ENCODE peak calls at places on chromosomes 11 and 22, in nine cellular contexts. K is substantia nigra, E is pancreas, I is sigmoid colon, O is small intestine, T is mesenchymal stem cell, A is neuronal stem cell, U is cardiac muscle cell, X is RWPE1. S is an unnamed sample.

GRCh38 chr22:32378703-32379272 is 21.1 kb downstream of the RFPL3 start:
- DNase-seq in K (no peak), E (no peak), A (peak), X (peak), T (peak), I (no peak), O (peak), U (peak), S (peak)

GRCh38 chr11:69320756-69321741 is 27.1 kb downstream of the MYEOV start:
- DNase-seq in K (no peak), X (no peak), A (no peak), U (no peak), E (no peak), O (no peak), T (peak), I (peak), S (peak)

GRCh38 chr11:114399903-114400221 is 449 bp downstream of the C11orf71 start:
- DNase-seq in U (peak), K (no peak), A (no peak), O (peak), E (peak), T (no peak), X (peak), I (no peak), S (no peak)

GRCh38 chr11:79493555-79494171 is 52.8 kb upstream of the TENM4 start:
- DNase-seq in A (peak), E (peak), U (peak), I (peak), K (peak), X (peak), O (peak), T (peak), S (peak)

GRCh38 chr22:33747576-33748180 is 172.6 kb downstream of the LARGE1 start:
- DNase-seq in K (no peak), E (peak), X (no peak), I (no peak), O (peak), T (no peak), U (no peak), A (no peak), S (peak)

GRCh38 chr11:111739299-111739698 is 26.9 kb downstream of the PPP2R1B start:
- DNase-seq in X (no peak), O (no peak), A (no peak), U (no peak), T (no peak), I (no peak), E (no peak), K (no peak), S (no peak)

GRCh38 chr11:62142921-62143320 is 19.1 kb downstream of the INCENP start:
- DNase-seq in K (no peak), U (no peak), T (no peak), A (no peak), O (no peak), X (no peak), I (no peak), E (no peak), S (no peak)

GRCh38 chr11:128411812-128412211 is 175.5 kb downstream of the ETS1 start:
- DNase-seq in A (no peak), E (no peak), U (no peak), K (no peak), I (no peak), O (no peak), T (no peak), X (no peak), S (no peak)

GRCh38 chr22:42202669-42203068 is 67.8 kb downstream of the TCF20 start:
- DNase-seq in K (no peak), E (no peak), I (no peak), U (peak), A (no peak), X (no peak), O (peak), T (peak), S (no peak)

GRCh38 chr11:94638902-94639373 is 71.8 kb downstream of the PIWIL4 start:
- DNase-seq in E (no peak), I (no peak), K (no peak), O (peak), X (no peak), A (no peak), T (peak), U (peak), S (no peak)

GRCh38 chr22:28034145-28034759 is 115.2 kb upstream of the PITPNB start:
- DNase-seq in U (no peak), E (no peak), A (no peak), T (no peak), I (no peak), X (no peak), K (no peak), O (peak), S (no peak)

GRCh38 chr11:71144736-71145135 is 107.6 kb downstream of the SHANK2 start:
- DNase-seq in O (no peak), T (no peak), U (no peak), K (no peak), I (no peak), X (peak), A (no peak), E (no peak), S (no peak)

GRCh38 chr11:7019500-7020182 is 505 bp downstream of the ZNF214 start:
- DNase-seq in X (peak), O (peak), U (peak), T (no peak), A (no peak), K (no peak), I (peak), E (no peak), S (no peak)

GRCh38 chr11:27619936-27620335 is 80.3 kb downstream of the BDNF start:
- DNase-seq in E (no peak), O (no peak), I (no peak), A (no peak), T (peak), X (no peak), K (no peak), U (no peak), S (peak)

GRCh38 chr22:50114221-50114981 is 24.6 kb downstream of the MOV10L1 start:
- DNase-seq in K (no peak), T (peak), I (no peak), O (no peak), E (no peak), X (peak), A (no peak), U (peak), S (peak)

GRCh38 chr11:130620566-130620965 is 172.1 kb downstream of the ADAMTS15 start:
- DNase-seq in E (no peak), A (no peak), X (no peak), O (no peak), K (no peak), U (no peak), I (no peak), T (no peak), S (no peak)

GRCh38 chr11:130613396-130613795 is 165.0 kb downstream of the ADAMTS15 start:
- DNase-seq in X (no peak), T (no peak), A (no peak), K (no peak), O (no peak), I (no peak), E (no peak), U (no peak), S (no peak)

GRCh38 chr11:130611791-130612251 is 163.4 kb downstream of the ADAMTS15 start:
- DNase-seq in O (no peak), T (peak), A (no peak), U (peak), I (no peak), K (no peak), X (peak), E (no peak), S (no peak)

GRCh38 chr11:130612291-130612802 is 163.9 kb downstream of the ADAMTS15 start:
- DNase-seq in O (no peak), K (no peak), T (peak), U (peak), I (no peak), A (no peak), E (no peak), X (peak), S (no peak)

GRCh38 chr11:130616578-130616977 is 168.1 kb downstream of the ADAMTS15 start:
- DNase-seq in I (no peak), T (no peak), K (no peak), E (no peak), X (no peak), U (no peak), O (no peak), A (no peak), S (no peak)
- H3K27ac ChIP-seq in I (no peak), T (no peak), K (no peak), E (no peak), X (no peak), U (no peak), O (no peak), A (no peak), S (no peak)

GRCh38 chr22:36856792-36857135 is 4.0 kb upstream of the NCF4 start:
- DNase-seq in T (no peak), O (no peak), K (no peak), A (no peak), E (no peak), X (no peak), U (no peak), I (no peak), S (no peak)
- H3K27ac ChIP-seq in T (no peak), O (no peak), K (no peak), A (no peak), E (no peak), X (no peak), U (no peak), I (no peak), S (no peak)

DNA sequence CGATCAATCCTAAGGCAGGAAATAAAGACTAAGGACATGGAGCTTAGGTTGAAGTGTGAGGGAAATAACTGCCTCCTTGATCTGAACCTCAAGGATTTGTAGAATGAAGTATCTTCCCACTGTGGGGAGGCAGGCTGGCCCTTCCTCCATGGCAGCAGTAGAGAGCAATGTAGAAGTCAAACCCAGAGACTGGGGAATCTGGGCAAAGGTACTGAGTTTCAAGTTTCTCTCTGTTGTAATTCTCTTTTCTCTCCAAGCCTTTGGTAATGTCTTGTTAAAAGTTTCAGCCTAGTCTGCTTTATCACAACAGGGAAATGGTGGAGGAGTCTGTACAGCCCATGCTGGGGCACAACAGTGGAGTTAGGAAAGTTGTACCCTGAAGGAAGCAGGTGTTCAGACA is 49.5 kb downstream of the ADM start:
- DNase-seq in X (no peak), E (no peak), T (no peak), A (no peak), O (no peak), U (no peak), I (no peak), K (no peak), S (no peak)
- H3K27ac ChIP-seq in X (no peak), E (no peak), T (no peak), A (no peak), O (no peak), U (no peak), I (no peak), K (no peak), S (no peak)

DNA sequence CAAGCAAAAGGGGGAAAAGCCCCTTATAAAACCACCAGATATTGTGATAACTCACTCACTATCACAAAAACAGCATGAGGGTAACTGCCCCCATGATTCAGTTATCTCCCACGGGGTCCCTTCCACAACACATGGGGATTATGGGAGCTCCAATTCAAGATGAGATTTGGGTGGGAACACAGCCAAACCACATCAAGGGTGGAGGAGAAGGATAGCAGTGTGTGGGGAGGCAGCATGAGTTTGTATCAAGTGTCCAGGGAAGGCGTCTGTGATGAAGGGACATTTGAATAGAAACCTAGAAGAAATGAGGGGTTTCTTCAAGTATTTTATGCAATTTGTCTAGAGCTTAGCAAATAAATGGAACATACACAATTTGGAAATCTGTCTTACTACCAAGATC is 98.2 kb downstream of the SLC1A2 start:
- DNase-seq in A (no peak), U (no peak), O (no peak), T (no peak), E (no peak), X (no peak), I (no peak), K (no peak), S (peak)
- H3K27ac ChIP-seq in A (no peak), U (no peak), O (no peak), T (no peak), E (peak), X (no peak), I (no peak), K (no peak), S (no peak)

GRCh38 chr11:16301462-16301861 is 54.9 kb downstream of the SOX6 start:
- DNase-seq in T (no peak), U (no peak), E (no peak), X (no peak), A (no peak), O (peak), I (no peak), K (no peak), S (no peak)

GRCh38 chr11:16297332-16297731 is 59.0 kb downstream of the SOX6 start:
- DNase-seq in U (no peak), A (no peak), X (no peak), E (no peak), I (no peak), T (no peak), K (no peak), O (no peak), S (no peak)

GRCh38 chr11:16296243-16296642 is 60.1 kb downstream of the SOX6 start:
- DNase-seq in A (no peak), E (no peak), T (no peak), I (no peak), U (no peak), X (no peak), K (no peak), O (no peak), S (peak)

GRCh38 chr11:16299390-16299789 is 57.0 kb downstream of the SOX6 start:
- DNase-seq in X (no peak), A (no peak), U (no peak), T (no peak), E (no peak), O (no peak), I (no peak), K (no peak), S (no peak)

GRCh38 chr11:16299884-16300778 is 56.2 kb downstream of the SOX6 start:
- DNase-seq in I (no peak), E (no peak), X (no peak), U (no peak), K (no peak), T (peak), O (no peak), A (no peak), S (no peak)
- H3K27ac ChIP-seq in I (no peak), E (no peak), X (no peak), U (no peak), K (no peak), T (no peak), O (no peak), A (no peak), S (no peak)

GRCh38 chr11:30002157-30002556 is 14.7 kb downstream of the KCNA4 start:
- DNase-seq in A (no peak), U (no peak), T (no peak), X (no peak), K (no peak), E (no peak), O (no peak), I (no peak), S (no peak)
- H3K27ac ChIP-seq in A (no peak), U (no peak), T (no peak), X (no peak), K (no peak), E (no peak), O (no peak), I (no peak), S (no peak)

DNA sequence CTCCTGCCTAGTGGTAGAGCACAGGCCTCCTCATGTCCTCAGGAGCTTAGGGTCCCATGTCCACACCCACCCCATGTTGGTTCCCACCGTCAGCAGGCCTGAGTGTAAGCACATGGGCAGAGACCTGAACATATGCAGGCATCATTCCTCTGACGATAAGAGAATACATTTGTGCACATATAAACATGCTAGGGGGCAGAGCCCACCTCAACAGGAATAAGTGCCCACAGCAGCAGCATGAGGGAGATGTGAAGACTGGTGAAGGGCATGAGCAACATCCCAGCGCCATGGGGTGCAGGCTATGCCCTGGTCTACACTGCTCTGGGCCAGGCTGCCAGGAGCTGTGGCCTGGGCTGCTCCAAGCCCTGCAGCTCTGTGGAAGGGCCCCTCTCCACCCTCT is 16.9 kb downstream of the ADORA2A start:
- DNase-seq in A (no peak), X (no peak), E (no peak), U (no peak), I (no peak), T (no peak), K (no peak), O (no peak), S (no peak)
- H3K27ac ChIP-seq in A (no peak), X (no peak), E (no peak), U (peak), I (no peak), T (no peak), K (no peak), O (no peak), S (no peak)

GRCh38 chr11:3157381-3158130 is 7.6 kb downstream of the OSBPL5 start:
- DNase-seq in A (no peak), O (no peak), E (no peak), X (no peak), I (peak), K (no peak), T (no peak), U (no peak), S (no peak)

GRCh38 chr11:3160252-3161031 is 4.7 kb downstream of the OSBPL5 start:
- DNase-seq in U (peak), I (peak), T (peak), A (peak), O (peak), K (peak), E (peak), X (peak), S (peak)

GRCh38 chr11:3158131-3158591 is 6.9 kb downstream of the OSBPL5 start:
- DNase-seq in A (no peak), T (no peak), X (no peak), O (no peak), E (no peak), I (peak), K (no peak), U (no peak), S (no peak)

GRCh38 chr11:3159296-3160190 is 5.6 kb downstream of the OSBPL5 start:
- DNase-seq in A (no peak), O (peak), U (peak), X (no peak), I (peak), T (no peak), E (no peak), K (no peak), S (peak)

GRCh38 chr11:3158821-3159220 is 6.3 kb downstream of the OSBPL5 start:
- DNase-seq in I (no peak), O (no peak), U (no peak), E (no peak), T (no peak), X (no peak), K (no peak), A (no peak), S (no peak)
- H3K27ac ChIP-seq in I (peak), O (no peak), U (no peak), E (no peak), T (no peak), X (peak), K (no peak), A (no peak), S (no peak)

DNA sequence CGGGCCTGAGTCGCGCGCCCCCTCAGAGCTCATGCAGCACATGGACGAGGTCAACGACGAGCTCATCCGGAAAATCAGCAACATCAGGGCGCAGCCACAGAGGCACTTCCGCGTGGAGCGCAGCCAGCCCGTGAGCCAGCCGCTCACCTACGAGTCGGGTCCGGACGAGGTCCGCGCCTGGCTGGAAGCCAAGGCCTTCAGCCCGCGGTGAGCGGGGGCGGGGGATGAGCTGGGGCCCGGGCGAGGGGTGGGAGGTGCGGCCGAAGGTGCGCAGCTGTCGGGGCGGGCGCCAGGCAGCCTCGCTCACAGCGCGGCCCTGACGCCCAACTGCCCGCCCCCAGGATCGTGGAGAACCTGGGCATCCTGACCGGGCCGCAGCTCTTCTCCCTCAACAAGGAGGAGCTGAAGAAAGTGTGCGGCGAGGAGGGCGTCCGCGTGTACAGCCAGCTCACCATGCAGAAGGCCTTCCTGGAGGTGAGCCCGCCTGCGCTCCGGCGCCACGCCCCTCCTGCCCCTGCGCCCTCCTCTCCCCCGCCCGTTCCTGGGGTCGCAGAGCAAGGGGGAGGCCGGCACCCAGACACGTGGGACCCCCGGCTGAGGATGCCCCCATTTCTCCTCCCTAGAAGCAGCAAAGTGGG is 20.4 kb downstream of the EPS8L2 start:
- DNase-seq in A (no peak), K (no peak), U (peak), E (peak), I (peak), O (peak), T (no peak), X (peak), S (peak)
- H3K27ac ChIP-seq in A (no peak), K (no peak), U (no peak), E (peak), I (peak), O (peak), T (peak), X (peak), S (peak)

DNA sequence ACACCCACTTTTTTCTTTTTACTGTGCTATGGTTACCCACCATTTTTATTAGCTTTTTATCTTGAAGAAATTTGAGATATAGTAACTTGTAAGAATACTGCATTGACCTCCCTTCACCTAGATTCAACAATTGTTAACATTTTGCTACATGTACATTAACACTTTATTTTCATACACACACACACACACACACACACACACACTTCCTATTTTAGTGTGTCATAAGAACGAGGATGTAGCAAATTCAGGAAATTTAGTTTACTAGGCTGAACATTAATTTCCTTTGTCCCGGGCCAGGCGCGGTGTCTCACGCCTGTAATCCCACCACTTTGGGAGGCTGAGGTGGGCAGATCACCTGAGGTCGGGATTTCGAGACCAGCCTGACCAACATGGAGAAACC is 1.1 kb upstream of the ATP6V1E1 start:
- DNase-seq in O (no peak), K (no peak), U (no peak), X (no peak), T (no peak), I (no peak), E (no peak), A (no peak), S (no peak)
- H3K27ac ChIP-seq in O (no peak), K (no peak), U (no peak), X (peak), T (no peak), I (peak), E (no peak), A (no peak), S (no peak)